ENCODE peak calls at places on chromosomes 1 and 21, in seven cellular contexts. R is GM12878, W is K562, Z is HepG2, E is HCT116, Y is H1, B is SK-N-SH. D is an unnamed sample.

GRCh38 chr1:214135886-214136285 is 145.1 kb upstream of the SMYD2 start:
- DNase-seq in R (no peak), Y (no peak), Z (no peak), B (no peak), W (no peak), E (no peak), D (no peak)

GRCh38 chr1:86703696-86704455 is 500 bp upstream of the SH3GLB1 start:
- DNase-seq in B (no peak), W (peak; percentile 59), R (peak; percentile 39), Z (peak; percentile 30), E (no peak), Y (no peak), D (peak; percentile 25)

GRCh38 chr1:41528726-41529605 is 44.5 kb upstream of the EDN2 start:
- DNase-seq in R (no peak), Z (no peak), E (no peak), B (no peak), Y (no peak), W (no peak), D (no peak)

GRCh38 chr1:177770096-177770495 is 199.8 kb downstream of the SEC16B start:
- DNase-seq in B (no peak), Z (no peak), R (no peak), W (no peak), E (no peak), Y (no peak), D (no peak)

GRCh38 chr1:50978852-50979781 is 9.1 kb downstream of the CDKN2C start:
- DNase-seq in Y (peak; percentile 47), B (peak; percentile 27), R (no peak), W (peak; percentile 80), E (no peak), Z (peak; percentile 73), D (no peak)

GRCh38 chr1:156063997-156064285 is 3.0 kb downstream of the RAB25 start:
- DNase-seq in W (no peak), Z (no peak), R (no peak), B (no peak), E (no peak), Y (no peak), D (no peak)

GRCh38 chr1:150791587-150791986 is 16.5 kb downstream of the CTSK start:
- DNase-seq in R (no peak), Y (no peak), W (no peak), B (no peak), E (no peak), Z (no peak), D (no peak)

GRCh38 chr1:115531806-115532359 is 109.9 kb upstream of the VANGL1 start:
- DNase-seq in B (no peak), W (no peak), R (no peak), Z (no peak), Y (no peak), E (no peak), D (no peak)

GRCh38 chr1:151840421-151840820 is 801 bp upstream of the C2CD4D start:
- DNase-seq in E (no peak), Z (no peak), R (no peak), Y (no peak), B (no peak), W (no peak), D (no peak)

GRCh38 chr1:51792864-51793263 is 85.7 kb downstream of the NRDC start:
- DNase-seq in R (no peak), B (no peak), Z (no peak), Y (no peak), W (no peak), E (no peak), D (no peak)

GRCh38 chr1:30895382-30895941 is 13.1 kb downstream of the SDC3 start:
- DNase-seq in Z (no peak), E (no peak), W (peak; percentile 83), Y (no peak), R (no peak), B (no peak), D (no peak)

GRCh38 chr1:34617717-34618116 is 137.1 kb upstream of the GJB5 start:
- DNase-seq in Y (no peak), E (no peak), B (no peak), Z (no peak), R (no peak), W (no peak), D (no peak)

GRCh38 chr21:16942703-16943102 is 570.1 kb upstream of the CXADR start:
- DNase-seq in Y (peak; percentile 51), Z (peak; percentile 35), E (no peak), R (no peak), W (no peak), B (peak; percentile 1), D (no peak)

GRCh38 chr1:97033949-97034348 is 312.4 kb downstream of the PTBP2 start:
- DNase-seq in Y (no peak), R (no peak), B (no peak), W (no peak), E (no peak), Z (no peak), D (no peak)

GRCh38 chr1:5903680-5904079 is 88.5 kb downstream of the NPHP4 start:
- DNase-seq in Y (no peak), E (no peak), R (no peak), B (no peak), W (no peak), Z (no peak), D (no peak)

GRCh38 chr1:12616709-12617373 is 1.2 kb downstream of the DHRS3 start:
- DNase-seq in Y (no peak), E (no peak), W (peak; percentile 51), Z (no peak), R (no peak), B (peak; percentile 71), D (no peak)

GRCh38 chr1:227450489-227450888 is 112.9 kb upstream of the ZNF678 start:
- DNase-seq in Z (no peak), W (no peak), E (no peak), B (no peak), R (no peak), Y (no peak), D (no peak)
- TF ChIP-seq JUND in Z (no peak), W (peak; percentile 51), E (no peak), B (no peak), R (no peak), Y (no peak), D (no peak)

DNA sequence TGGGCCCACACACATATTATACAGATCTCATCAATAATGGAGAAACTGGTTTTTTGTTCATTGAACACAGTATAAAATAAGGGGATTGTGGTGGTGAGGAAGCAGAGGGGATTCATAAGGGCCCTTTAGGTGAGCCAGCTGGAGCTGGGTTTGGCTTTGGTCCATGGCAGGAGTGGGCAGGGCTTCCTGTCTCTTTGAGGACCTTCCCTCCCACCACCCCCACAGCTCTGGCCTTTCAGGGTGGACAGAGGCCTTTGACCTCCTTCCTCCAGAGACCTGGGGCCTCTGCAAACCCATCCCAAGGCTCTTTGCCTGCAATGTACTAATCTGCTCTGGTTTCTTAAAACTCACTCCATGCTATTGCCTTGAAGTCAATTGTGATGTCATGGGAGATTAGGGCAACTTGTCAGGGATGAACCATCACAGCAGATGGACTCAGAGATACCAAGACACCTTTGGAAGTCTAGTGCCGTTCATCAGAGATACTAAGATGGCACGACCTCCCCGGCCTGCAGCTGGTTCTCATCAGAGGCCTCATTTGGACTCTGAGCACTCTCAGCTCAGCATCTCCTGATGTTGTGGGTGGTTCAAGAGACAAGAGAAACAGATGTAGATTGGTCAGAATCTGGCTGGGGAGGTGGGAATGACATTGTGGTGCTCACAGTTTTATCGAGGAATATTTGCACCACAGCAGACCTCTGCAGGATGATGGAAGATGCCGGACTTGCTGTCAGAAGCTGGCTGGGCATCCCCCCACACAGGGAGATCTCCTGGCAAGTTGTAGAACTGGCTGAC is 37.9 kb downstream of the LHX4 start:
- DNase-seq in Y (peak; percentile 33), E (no peak), R (no peak), B (no peak), Z (no peak), W (peak; percentile 62), D (no peak)
- TF ChIP-seq JUND in Y (no peak), E (no peak), R (no peak), B (no peak), Z (no peak), W (no peak), D (no peak)

GRCh38 chr21:45286671-45287437 is 841 bp downstream of the POFUT2 start:
- DNase-seq in B (peak; percentile 87), W (no peak), Y (peak; percentile 77), Z (no peak), E (no peak), R (no peak), D (no peak)
- TF ChIP-seq JUND in B (no peak), W (no peak), Y (no peak), Z (no peak), E (no peak), R (no peak), D (no peak)

GRCh38 chr1:246219508-246220030 is 287.5 kb downstream of the SMYD3 start:
- DNase-seq in R (no peak), E (no peak), Z (peak; percentile 68), Y (no peak), W (peak; percentile 34), B (no peak), D (no peak)
- TF ChIP-seq JUND in R (no peak), E (no peak), Z (peak; percentile 43), Y (no peak), W (no peak), B (no peak), D (no peak)